ENCODE peak calls at places on chromosomes 4 and X, in eight cellular contexts. I is AG10803; V is aorta; B is stimulated activated CD8-positive, alpha-beta memory T cell treated with anti-CD3 and anti-CD28 coated beads, Interleukin-15, amount 100 ng/mL, for 4 hours; M is NCI-H146; Q is NAMALWA; H is LHCN-M2; A is EH. C is an unnamed sample.

GRCh38 chr4:43251760-43252317 is 359.3 kb downstream of the GRXCR1 start:
- DNase-seq in M (no peak), A (no peak), I (peak; percentile 5), Q (no peak), B (no peak), H (no peak), V (no peak), C (no peak)

GRCh38 chr4:181592221-181592745 is 650.9 kb upstream of the TENM3 start:
- DNase-seq in B (no peak), M (no peak), H (peak; percentile 26), A (peak; percentile 34), I (peak; percentile 22), Q (no peak), V (no peak), C (no peak)

GRCh38 chr4:64781737-64782326 is 372.6 kb upstream of the TECRL start:
- DNase-seq in V (no peak), M (peak; percentile 11), H (peak; percentile 31), B (no peak), Q (peak; percentile 67), I (peak; percentile 9), A (peak; percentile 34), C (peak; percentile 26)

GRCh38 chrX:9832811-9833210 is 46.6 kb downstream of the SHROOM2 start:
- DNase-seq in Q (no peak), V (no peak), A (no peak), B (no peak), H (peak; percentile 21), I (no peak), M (no peak), C (no peak)

GRCh38 chr4:137367608-137368007 is 164.7 kb downstream of the PCDH18 start:
- DNase-seq in I (peak; percentile 92), V (no peak), Q (no peak), B (no peak), M (no peak), H (peak; percentile 39), A (peak; percentile 83), C (peak; percentile 92)

GRCh38 chrX:85765651-85766050 is 281.7 kb downstream of the CHM start:
- DNase-seq in M (no peak), V (no peak), H (no peak), I (no peak), A (no peak), Q (no peak), B (no peak), C (no peak)

GRCh38 chrX:53479295-53479694 is 45.1 kb upstream of the HSD17B10 start:
- DNase-seq in A (peak; percentile 24), H (peak; percentile 13), M (peak; percentile 1), I (no peak), B (no peak), Q (peak; percentile 84), V (no peak), C (peak; percentile 28)

GRCh38 chr4:174332741-174333493 is 49.2 kb downstream of the CEP44 start:
- DNase-seq in H (peak; percentile 40), A (no peak), Q (no peak), I (no peak), V (no peak), B (no peak), M (no peak), C (peak; percentile 70)

GRCh38 chr4:18882468-18882867 is 860.9 kb upstream of the LCORL start:
- DNase-seq in V (no peak), I (peak; percentile 50), M (no peak), B (no peak), Q (no peak), A (peak; percentile 87), H (peak; percentile 2), C (peak; percentile 78)

GRCh38 chrX:7815166-7815565 is 27.8 kb upstream of the VCX start:
- DNase-seq in Q (peak; percentile 9), A (no peak), I (no peak), M (no peak), B (no peak), V (no peak), H (no peak), C (no peak)

GRCh38 chrX:48956728-48957414 is 536 bp downstream of the OTUD5 start:
- DNase-seq in I (no peak), Q (no peak), H (no peak), B (peak; percentile 36), V (peak; percentile 81), M (peak; percentile 6), A (no peak), C (no peak)

GRCh38 chrX:54042609-54043010 is 1.7 kb downstream of the PHF8 start:
- DNase-seq in V (peak; percentile 78), Q (peak; percentile 68), I (peak; percentile 55), M (peak; percentile 53), A (peak; percentile 72), H (peak; percentile 56), B (peak; percentile 7), C (peak; percentile 57)

GRCh38 chr4:170580651-170581050 is 490.9 kb upstream of the AADAT start:
- DNase-seq in V (no peak), H (no peak), Q (peak; percentile 1), I (no peak), M (no peak), B (no peak), A (no peak), C (no peak)

GRCh38 chrX:13411496-13412207 is 91.8 kb upstream of the ATXN3L start:
- DNase-seq in I (no peak), V (no peak), H (no peak), M (no peak), Q (no peak), A (no peak), B (no peak), C (no peak)

GRCh38 chrX:53287493-53288138 is 6.2 kb upstream of the IQSEC2 start:
- DNase-seq in H (peak; percentile 75), M (no peak), A (peak; percentile 84), I (peak; percentile 68), Q (peak; percentile 3), B (no peak), V (peak; percentile 85), C (peak; percentile 24)

GRCh38 chr4:19936471-19936870 is 315.2 kb upstream of the SLIT2 start:
- DNase-seq in Q (no peak), I (peak; percentile 93), B (no peak), H (peak; percentile 35), A (peak; percentile 79), V (no peak), M (no peak), C (peak; percentile 90)

GRCh38 chrX:136534131-136534530 is 2.1 kb downstream of the VGLL1 start:
- DNase-seq in V (no peak), Q (no peak), M (no peak), B (no peak), A (no peak), I (no peak), H (no peak), C (no peak)

GRCh38 chr4:176193898-176194297 is 1.5 kb downstream of the SPATA4 start:
- DNase-seq in A (peak; percentile 86), B (no peak), V (no peak), M (no peak), H (peak; percentile 90), I (peak; percentile 79), Q (no peak), C (peak; percentile 77)

GRCh38 chrX:134990475-134991473 is at the start of gene SMIM10:
- DNase-seq in Q (no peak), M (no peak), A (peak; percentile 86), H (peak; percentile 75), B (no peak), I (peak; percentile 65), V (peak; percentile 93), C (peak; percentile 85)

GRCh38 chrX:45322382-45322781 is 121.7 kb upstream of the DIPK2B start:
- DNase-seq in I (peak; percentile 86), V (no peak), M (no peak), A (peak; percentile 84), H (peak; percentile 90), B (no peak), Q (peak; percentile 26), C (peak; percentile 67)

GRCh38 chrX:15497865-15498264 is 2.7 kb upstream of the BMX start:
- DNase-seq in A (peak; percentile 43), Q (peak; percentile 68), M (peak; percentile 35), H (peak; percentile 27), I (peak; percentile 15), V (no peak), B (no peak), C (peak; percentile 29)

GRCh38 chr4:94757192-94758140 is at the start of gene BMPR1B:
- DNase-seq in H (peak; percentile 83), A (peak; percentile 55), V (peak; percentile 83), M (no peak), Q (no peak), I (peak; percentile 84), B (no peak), C (peak; percentile 57)

GRCh38 chr4:52791936-52792335 is 40.7 kb upstream of the ERVMER34-1 start:
- DNase-seq in M (no peak), V (no peak), H (no peak), I (no peak), A (no peak), Q (no peak), B (no peak), C (no peak)

GRCh38 chrX:131821945-131822622 is 201.0 kb upstream of the STK26 start:
- DNase-seq in A (no peak), V (peak; percentile 81), H (no peak), I (no peak), Q (no peak), M (no peak), B (no peak), C (no peak)

GRCh38 chr4:144712775-144713174 is 66.8 kb downstream of the HHIP start:
- DNase-seq in H (peak; percentile 37), B (no peak), A (peak; percentile 75), V (no peak), M (peak; percentile 62), I (peak; percentile 27), Q (no peak), C (no peak)

GRCh38 chrX:134670241-134670811 is 12.1 kb upstream of the PLAC1 start:
- DNase-seq in A (peak; percentile 91), M (no peak), H (peak; percentile 67), I (peak; percentile 92), Q (no peak), V (no peak), B (no peak), C (peak; percentile 67)

GRCh38 chrX:24629701-24630100 is 17.4 kb downstream of the PCYT1B start:
- DNase-seq in H (no peak), I (no peak), M (no peak), A (no peak), B (no peak), Q (no peak), V (no peak), C (no peak)

GRCh38 chrX:153064061-153064460 is 7.8 kb downstream of the PNMA3 start:
- DNase-seq in B (no peak), I (no peak), V (no peak), H (no peak), Q (no peak), M (no peak), A (no peak), C (no peak)

GRCh38 chr4:7485096-7485495 is 50.4 kb upstream of the PSAPL1 start:
- DNase-seq in I (no peak), Q (no peak), B (no peak), M (no peak), V (no peak), H (no peak), A (no peak), C (no peak)

GRCh38 chrX:120316587-120317283 is 5.5 kb upstream of the TMEM255A start:
- DNase-seq in H (peak; percentile 35), A (peak; percentile 35), Q (no peak), V (no peak), M (no peak), I (no peak), B (no peak), C (peak; percentile 16)

GRCh38 chr4:8585186-8585585 is 5.0 kb downstream of the GPR78 start:
- DNase-seq in H (no peak), A (no peak), V (no peak), B (no peak), Q (peak; percentile 18), M (no peak), I (no peak), C (no peak)

C was measured in amniotic epithelial cell.